ENCODE peak calls at places on chromosomes 4 and X, in four cellular contexts. I is GM06990, X is sigmoid colon, J is prostate gland. U is an unnamed sample.

GRCh38 chr4:174435981-174436776 is 86.1 kb downstream of the HPGD start:
- DNase-seq in I (no peak), J (no peak), X (no peak), U (no peak)

GRCh38 chrX:69019073-69019890 is 146.0 kb downstream of the PJA1 start:
- DNase-seq in I (no peak), J (no peak), X (no peak), U (no peak)

GRCh38 chr4:151117371-151117962 is 18.0 kb downstream of the RPS3A start:
- DNase-seq in X (no peak), J (peak; percentile 40), I (peak; percentile 29), U (peak; percentile 82)

GRCh38 chr4:53646792-53647191 is 55.5 kb upstream of the LNX1 start:
- DNase-seq in I (no peak), X (no peak), J (no peak), U (no peak)

GRCh38 chr4:3529363-3529762 is 2.9 kb downstream of the LRPAP1 start:
- DNase-seq in I (no peak), X (peak; percentile 67), J (no peak), U (peak; percentile 53)

GRCh38 chr4:81688085-81688484 is 216.4 kb upstream of the RASGEF1B start:
- DNase-seq in I (no peak), J (no peak), X (no peak), U (peak; percentile 41)

GRCh38 chr4:40255722-40256281 is 59.0 kb downstream of the RHOH start:
- DNase-seq in J (no peak), I (no peak), X (no peak), U (peak; percentile 91)

GRCh38 chrX:107716816-107717700 is 58.5 kb downstream of the TSC22D3 start:
- DNase-seq in J (peak; percentile 87), X (peak; percentile 97), I (peak; percentile 75), U (peak; percentile 93)

GRCh38 chrX:20217279-20217678 is 49.4 kb downstream of the RPS6KA3 start:
- DNase-seq in I (no peak), X (no peak), J (no peak), U (peak; percentile 79)

GRCh38 chr4:123649644-123650356 is 253.2 kb downstream of the SPRY1 start:
- DNase-seq in I (no peak), X (peak; percentile 75), J (peak; percentile 60), U (peak; percentile 91)

GRCh38 chr4:143344011-143344410 is 7.3 kb downstream of the GAB1 start:
- DNase-seq in X (no peak), J (no peak), I (no peak), U (no peak)

GRCh38 chrX:39874202-39874816 is 223.4 kb downstream of the BCOR start:
- DNase-seq in X (no peak), J (no peak), I (peak; percentile 69), U (no peak)

GRCh38 chrX:132094169-132094568 is 33.7 kb downstream of the FRMD7 start:
- DNase-seq in X (no peak), J (no peak), I (no peak), U (peak; percentile 18)

GRCh38 chrX:10630320-10630719 is 9.9 kb upstream of the MID1 start:
- DNase-seq in X (no peak), J (no peak), I (no peak), U (no peak)

GRCh38 chr4:166172619-166173018 is 299.6 kb downstream of the TLL1 start:
- DNase-seq in X (no peak), I (no peak), J (no peak), U (peak; percentile 9)

GRCh38 chr4:123505457-123506310 is 109.1 kb downstream of the SPRY1 start:
- DNase-seq in I (peak; percentile 47), X (peak; percentile 78), J (peak; percentile 20), U (peak; percentile 75)

GRCh38 chrX:139112432-139112831 is 400.9 kb upstream of the FGF13 start:
- DNase-seq in J (peak; percentile 3), I (no peak), X (peak; percentile 65), U (no peak)

GRCh38 chr4:168713193-168713592 is 216.3 kb downstream of the PALLD start:
- DNase-seq in X (no peak), J (no peak), I (no peak), U (no peak)

GRCh38 chr4:20512053-20512810 is 188.0 kb upstream of the PACRGL start:
- DNase-seq in X (no peak), I (no peak), J (no peak), U (peak; percentile 9)

GRCh38 chrX:10254746-10255145 is 98.0 kb downstream of the CLCN4 start:
- DNase-seq in J (peak; percentile 4), I (no peak), X (no peak), U (no peak)

GRCh38 chr4:14770025-14770424 is 232.3 kb upstream of the CPEB2 start:
- DNase-seq in I (no peak), J (peak; percentile 68), X (no peak), U (no peak)

GRCh38 chr4:25075129-25075528 is 44.4 kb upstream of the LGI2 start:
- DNase-seq in J (no peak), I (no peak), X (no peak), U (no peak)

GRCh38 chr4:147518086-147518485 is 37.2 kb downstream of the EDNRA start:
- DNase-seq in I (no peak), X (no peak), J (no peak), U (no peak)

DNA sequence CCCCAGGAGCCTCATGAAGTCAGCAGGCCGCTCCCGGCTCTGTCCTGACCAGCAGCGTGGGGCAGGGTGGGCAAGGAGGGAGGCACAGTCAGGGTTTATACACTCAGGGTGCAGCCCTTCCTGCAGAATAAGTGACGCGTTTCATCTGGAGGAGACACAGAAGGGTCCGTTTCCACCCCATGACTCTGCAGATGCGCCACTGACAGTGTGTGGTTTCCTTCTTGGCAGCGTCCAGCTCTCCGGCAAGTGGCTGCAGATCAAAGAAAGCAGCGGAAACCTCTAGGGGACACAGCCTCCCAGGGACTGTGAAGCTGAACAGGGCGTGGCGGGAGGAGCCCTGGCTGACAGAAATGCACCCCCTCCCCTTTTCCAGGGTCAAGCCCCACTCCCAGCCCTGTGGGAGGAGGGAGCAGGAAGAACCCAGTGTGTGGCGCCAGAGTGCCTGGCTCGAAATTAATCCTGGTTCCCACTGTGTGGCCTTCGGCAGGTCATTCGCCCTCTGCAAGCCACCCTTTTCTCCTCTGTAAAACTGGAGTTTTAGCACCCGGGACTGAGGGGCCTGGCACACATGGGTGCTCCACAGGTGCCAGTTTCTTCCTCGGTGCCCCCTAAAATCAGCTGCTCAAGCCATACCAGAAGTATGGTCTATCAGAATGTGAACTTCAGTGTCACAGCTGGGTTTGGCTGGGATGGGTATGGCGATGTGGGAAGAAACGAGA is 17.3 kb upstream of the TBC1D14 start:
- DNase-seq in I (no peak), X (peak; percentile 77), J (peak; percentile 36), U (peak; percentile 65)
- TF ChIP-seq CTCF in I (no peak), X (no peak), J (no peak), U (no peak)

GRCh38 chrX:65925592-65925991 is 114.3 kb downstream of the VSIG4 start:
- DNase-seq in I (no peak), X (no peak), J (no peak), U (no peak)

GRCh38 chrX:65921363-65921762 is 118.5 kb downstream of the VSIG4 start:
- DNase-seq in X (no peak), J (no peak), I (no peak), U (no peak)

GRCh38 chrX:65924938-65925507 is 114.9 kb downstream of the VSIG4 start:
- DNase-seq in I (no peak), J (no peak), X (no peak), U (no peak)

GRCh38 chrX:65928522-65928921 is 111.4 kb downstream of the VSIG4 start:
- DNase-seq in I (no peak), X (no peak), J (no peak), U (no peak)

GRCh38 chrX:65926095-65927019 is 113.5 kb downstream of the VSIG4 start:
- DNase-seq in I (peak; percentile 45), J (no peak), X (no peak), U (no peak)
- H3K4me3 ChIP-seq in I (no peak overlapping the region), J (no peak overlapping the region), X (no peak overlapping the region), U (no peak overlapping the region)

GRCh38 chrX:120308959-120309872 is 2.0 kb downstream of the TMEM255A start:
- DNase-seq in I (peak; percentile 75), X (peak; percentile 79), J (peak; percentile 56), U (peak; percentile 44)
- TF ChIP-seq CTCF in I (peak; percentile 74), X (no peak), J (no peak), U (peak; percentile 20)

GRCh38 chr4:181685911-181686310 is 557.3 kb upstream of the TENM3 start:
- DNase-seq in J (no peak), X (no peak), I (no peak), U (peak; percentile 73)
- H3K4me3 ChIP-seq in J (no peak overlapping the region), X (no peak overlapping the region), I (no peak overlapping the region), U (no peak overlapping the region)

GRCh38 chrX:57451426-57452020 is 140.3 kb upstream of the ZXDB start:
- DNase-seq in J (no peak), I (no peak), X (no peak), U (peak; percentile 15)

GRCh38 chrX:57453901-57454300 is 137.9 kb upstream of the ZXDB start:
- DNase-seq in I (peak; percentile 18), X (no peak), J (no peak), U (peak; percentile 48)
- TF ChIP-seq CTCF in I (peak; percentile 82), X (no peak), J (no peak), U (peak; percentile 56)

DNA sequence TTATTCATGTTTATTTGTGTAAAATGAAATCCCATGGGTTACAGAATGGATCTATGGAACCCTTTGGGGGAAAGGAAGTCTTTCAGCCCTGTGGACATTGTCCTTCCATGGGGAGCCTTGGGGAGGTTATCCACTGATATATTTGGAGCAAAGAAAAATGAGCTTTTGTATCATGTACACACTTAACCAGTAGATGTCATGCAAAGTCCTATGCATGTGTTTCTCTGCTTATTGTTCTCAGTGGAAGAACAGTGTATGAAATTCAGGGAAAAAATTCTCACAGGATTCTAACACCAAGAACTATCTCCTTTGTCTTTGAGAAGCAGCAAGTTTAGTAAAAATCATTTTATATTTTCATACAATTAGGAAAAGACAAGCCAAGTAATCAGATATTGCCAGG is 105.3 kb downstream of the DTHD1 start:
- DNase-seq in X (no peak), J (no peak), I (no peak), U (no peak)
- H3K4me3 ChIP-seq in X (no peak overlapping the region), J (no peak overlapping the region), I (no peak overlapping the region), U (no peak overlapping the region)

GRCh38 chrX:100409316-100410082 is 574 bp downstream of the PCDH19 start:
- DNase-seq in X (no peak), I (no peak), J (no peak), U (peak; percentile 11)

GRCh38 chrX:100410083-100410590 is at the start of gene PCDH19:
- DNase-seq in J (peak; percentile 13), I (no peak), X (peak; percentile 65), U (peak; percentile 61)

GRCh38 chrX:100410901-100411801 is 1.1 kb upstream of the PCDH19 start:
- DNase-seq in I (no peak), X (peak; percentile 63), J (no peak), U (no peak)

GRCh38 chrX:100411802-100412333 is 1.8 kb upstream of the PCDH19 start:
- DNase-seq in J (no peak), X (no peak), I (no peak), U (no peak)

GRCh38 chrX:100413231-100413630 is 3.2 kb upstream of the PCDH19 start:
- DNase-seq in I (no peak), J (peak; percentile 12), X (no peak), U (peak; percentile 70)
- TF ChIP-seq CTCF in I (peak; percentile 37), J (no peak), X (peak; percentile 17), U (peak; percentile 24)

U was measured in cardiac fibroblast.